ENCODE peak calls at places on chromosomes 5 and 9, in seven cellular contexts. B is NCI-H2029 treated with DMSO at 0.1 percent for 48 hours, V is HT1080, A is NCI-H1417, X is choroid plexus epithelial cell, H is chondrocyte, Q is AG08395. S is an unnamed sample.

GRCh38 chr5:60672693-60673264 is 27.2 kb downstream of the DEPDC1B start:
- DNase-seq in B (no peak), V (no peak), A (no peak), X (no peak), H (no peak), Q (no peak), S (no peak)

GRCh38 chr5:164059471-164059870 is 554.1 kb downstream of the MAT2B start:
- DNase-seq in B (no peak), V (no peak), A (no peak), X (no peak), H (no peak), Q (no peak), S (no peak)

GRCh38 chr9:136029556-136029955 is 65.5 kb downstream of the NACC2 start:
- DNase-seq in B (no peak), V (no peak), A (no peak), X (no peak), H (no peak), Q (no peak), S (no peak)

GRCh38 chr9:36895744-36896260 is 138.3 kb downstream of the PAX5 start:
- DNase-seq in B (no peak), V (no peak), A (peak), X (no peak), H (no peak), Q (no peak), S (no peak)

GRCh38 chr5:90983148-90983547 is 400.0 kb downstream of the ARRDC3 start:
- DNase-seq in B (no peak), V (peak), A (no peak), X (peak), H (no peak), Q (no peak), S (peak)

GRCh38 chr5:218457-219289 is 553 bp downstream of the SDHA start:
- DNase-seq in B (no peak), V (peak), A (peak), X (peak), H (no peak), Q (no peak), S (peak)

GRCh38 chr5:34511481-34511880 is 144.6 kb upstream of the RAI14 start:
- DNase-seq in B (no peak), V (no peak), A (no peak), X (no peak), H (no peak), Q (no peak), S (no peak)

GRCh38 chr9:137463194-137463930 is 4.2 kb upstream of the NSMF start:
- DNase-seq in B (no peak), V (no peak), A (no peak), X (no peak), H (no peak), Q (no peak), S (no peak)

GRCh38 chr5:39409036-39409435 is 15.7 kb downstream of the DAB2 start:
- DNase-seq in B (no peak), V (no peak), A (no peak), X (no peak), H (no peak), Q (no peak), S (no peak)

GRCh38 chr9:108973876-108974275 is 39.4 kb downstream of the CTNNAL1 start:
- DNase-seq in B (no peak), V (no peak), A (no peak), X (peak), H (no peak), Q (no peak), S (no peak)